ENCODE peak calls at places on chromosomes 16 and 17, in nine cellular contexts. W is erythroblast; U is naive thymus-derived CD4-positive, alpha-beta T cell; R is T-helper 17 cell; C is activated T-cell treated with anti-CD3 and anti-CD28 coated beads, Interleukin-2, amount 50 U/mL, for 1 hour; A is AG08396; T is sciatic nerve; D is fibroblast of the conjunctiva; P is kidney. M is an unnamed sample.

GRCh38 chr17:27573971-27574525 is 56.9 kb upstream of the LGALS9 start:
- DNase-seq in W (peak), U (no peak), R (no peak), C (no peak), A (no peak), T (no peak), D (no peak), P (peak), M (peak)

GRCh38 chr16:59612094-59612493 is 878.0 kb upstream of the GOT2 start:
- DNase-seq in W (no peak), U (no peak), R (no peak), C (no peak), A (no peak), T (no peak), D (no peak), P (no peak), M (no peak)

GRCh38 chr17:75845933-75846700 is 1.9 kb upstream of the UNC13D start:
- DNase-seq in W (no peak), U (no peak), R (no peak), C (no peak), A (no peak), T (no peak), D (no peak), P (no peak), M (no peak)

GRCh38 chr17:78888911-78889496 is 14.0 kb downstream of the CEP295NL start:
- DNase-seq in W (no peak), U (no peak), R (no peak), C (no peak), A (no peak), T (no peak), D (no peak), P (no peak), M (no peak)

GRCh38 chr17:2175294-2175628 is 120.4 kb downstream of the HIC1 start:
- DNase-seq in W (no peak), U (no peak), R (no peak), C (no peak), A (no peak), T (no peak), D (no peak), P (no peak), M (no peak)

GRCh38 chr17:40338058-40338457 is 26.5 kb downstream of the GJD3 start:
- DNase-seq in W (no peak), U (no peak), R (no peak), C (no peak), A (no peak), T (no peak), D (no peak), P (no peak), M (no peak)

GRCh38 chr16:15966420-15967222 is 17.2 kb downstream of the ABCC1 start:
- DNase-seq in W (no peak), U (no peak), R (no peak), C (no peak), A (peak), T (no peak), D (no peak), P (no peak), M (no peak)

GRCh38 chr16:70610273-70611223 is 35.8 kb upstream of the IL34 start:
- DNase-seq in W (no peak), U (no peak), R (no peak), C (no peak), A (no peak), T (peak), D (no peak), P (peak), M (no peak)

GRCh38 chr16:54927125-54928015 is 3.3 kb upstream of the IRX5 start:
- DNase-seq in W (peak), U (no peak), R (no peak), C (no peak), A (no peak), T (no peak), D (no peak), P (no peak), M (peak)

GRCh38 chr16:17313085-17313611 is 157.6 kb downstream of the XYLT1 start:
- DNase-seq in W (no peak), U (no peak), R (no peak), C (no peak), A (no peak), T (peak), D (no peak), P (peak), M (no peak)

GRCh38 chr16:18800674-18801196 is 614 bp downstream of the ARL6IP1 start:
- DNase-seq in W (peak), U (no peak), R (no peak), C (no peak), A (peak), T (no peak), D (no peak), P (no peak), M (peak)

GRCh38 chr16:73217654-73218053 is 169.7 kb upstream of the ZFHX3 start:
- DNase-seq in W (no peak), U (no peak), R (no peak), C (no peak), A (no peak), T (no peak), D (no peak), P (no peak), M (no peak)

GRCh38 chr17:5545051-5545987 is 39.0 kb downstream of the NLRP1 start:
- DNase-seq in W (no peak), U (no peak), R (no peak), C (peak), A (no peak), T (peak), D (no peak), P (no peak), M (no peak)

GRCh38 chr17:79960788-79961522 is 74.7 kb downstream of the TBC1D16 start:
- DNase-seq in W (no peak), U (no peak), R (no peak), C (no peak), A (no peak), T (no peak), D (no peak), P (no peak), M (no peak)

GRCh38 chr17:50186661-50187402 is 14.6 kb downstream of the COL1A1 start:
- DNase-seq in W (no peak), U (no peak), R (no peak), C (no peak), A (no peak), T (no peak), D (no peak), P (peak), M (no peak)

GRCh38 chr17:27276653-27277156 is 17.2 kb upstream of the WSB1 start:
- DNase-seq in W (no peak), U (no peak), R (no peak), C (no peak), A (no peak), T (no peak), D (no peak), P (no peak), M (peak)

GRCh38 chr17:39669897-39670735 is 1.9 kb downstream of the PNMT start:
- DNase-seq in W (no peak), U (no peak), R (no peak), C (no peak), A (no peak), T (no peak), D (no peak), P (peak), M (no peak)

GRCh38 chr16:11416228-11417001 is 71.2 kb downstream of the RMI2 start:
- DNase-seq in W (no peak), U (no peak), R (no peak), C (no peak), A (no peak), T (no peak), D (no peak), P (no peak), M (no peak)

GRCh38 chr17:16407911-16408588 is 7.3 kb upstream of the TRPV2 start:
- DNase-seq in W (peak), U (no peak), R (no peak), C (no peak), A (no peak), T (peak), D (no peak), P (peak), M (no peak)

GRCh38 chr16:996672-997071 is 15.1 kb downstream of the SOX8 start:
- DNase-seq in W (no peak), U (no peak), R (no peak), C (no peak), A (no peak), T (no peak), D (no peak), P (no peak), M (no peak)

M was measured in K562.